ENCODE peak calls at places on chromosomes 13 and 19, in ten cellular contexts. One of them, this sample, is unnamed. For H3K36me3, the result is how much of the 10 kb centered on the place peaks cover.

GRCh38 chr19:27618006-27618405 is 1594.9 kb downstream of the UQCRFS1 start:
- DNase-seq in SJSA1: no peak
- DNase-seq in HAP-1: no peak
- DNase-seq in colonic mucosa: no peak
- DNase-seq in cardiac muscle cell: no peak
- DNase-seq in IMR-90: no peak
- DNase-seq in astrocyte: no peak
- DNase-seq in heart left ventricle: no peak
- DNase-seq in BJ: no peak
- DNase-seq in tibial nerve: no peak
- DNase-seq in this sample: no peak

GRCh38 chr13:75986818-75987217 is 350.7 kb downstream of the LMO7 start:
- DNase-seq in tibial nerve: no peak
- DNase-seq in IMR-90: no peak
- DNase-seq in HAP-1: no peak
- DNase-seq in SJSA1: no peak
- DNase-seq in astrocyte: no peak
- DNase-seq in BJ: no peak
- DNase-seq in heart left ventricle: no peak
- DNase-seq in colonic mucosa: no peak
- DNase-seq in cardiac muscle cell: no peak
- DNase-seq in this sample: no peak

GRCh38 chr19:51448011-51448744 is 10.1 kb downstream of the SIGLEC8 start:
- DNase-seq in HAP-1: no peak
- DNase-seq in BJ: no peak
- DNase-seq in heart left ventricle: no peak
- DNase-seq in cardiac muscle cell: no peak
- DNase-seq in astrocyte: no peak
- DNase-seq in colonic mucosa: no peak
- DNase-seq in tibial nerve: no peak
- DNase-seq in IMR-90: no peak
- DNase-seq in SJSA1: no peak
- DNase-seq in this sample: no peak

GRCh38 chr13:33931397-33931987 is 113.5 kb downstream of the RFC3 start:
- DNase-seq in cardiac muscle cell: peak
- DNase-seq in tibial nerve: peak
- DNase-seq in SJSA1: no peak
- DNase-seq in BJ: no peak
- DNase-seq in colonic mucosa: no peak
- DNase-seq in IMR-90: peak
- DNase-seq in heart left ventricle: no peak
- DNase-seq in HAP-1: peak
- DNase-seq in astrocyte: peak
- DNase-seq in this sample: no peak

GRCh38 chr19:7870571-7871279 is 3.5 kb downstream of the PRR36 start:
- DNase-seq in colonic mucosa: peak
- DNase-seq in heart left ventricle: peak
- DNase-seq in tibial nerve: no peak
- DNase-seq in BJ: no peak
- DNase-seq in HAP-1: peak
- DNase-seq in cardiac muscle cell: peak
- DNase-seq in IMR-90: no peak
- DNase-seq in astrocyte: no peak
- DNase-seq in SJSA1: peak
- DNase-seq in this sample: no peak

GRCh38 chr13:27137759-27138158 is 33.9 kb downstream of the USP12 start:
- DNase-seq in heart left ventricle: no peak
- DNase-seq in BJ: no peak
- DNase-seq in SJSA1: no peak
- DNase-seq in cardiac muscle cell: no peak
- DNase-seq in tibial nerve: no peak
- DNase-seq in IMR-90: no peak
- DNase-seq in colonic mucosa: no peak
- DNase-seq in astrocyte: no peak
- DNase-seq in HAP-1: no peak
- DNase-seq in this sample: no peak

GRCh38 chr13:73189766-73190165 is 131.0 kb downstream of the KLF5 start:
- DNase-seq in cardiac muscle cell: no peak
- DNase-seq in astrocyte: no peak
- DNase-seq in colonic mucosa: no peak
- DNase-seq in tibial nerve: no peak
- DNase-seq in heart left ventricle: no peak
- DNase-seq in IMR-90: no peak
- DNase-seq in SJSA1: no peak
- DNase-seq in BJ: no peak
- DNase-seq in HAP-1: no peak
- DNase-seq in this sample: no peak

GRCh38 chr13:97242755-97243497 is 20.8 kb downstream of the MBNL2 start:
- DNase-seq in SJSA1: no peak
- DNase-seq in BJ: no peak
- DNase-seq in IMR-90: no peak
- DNase-seq in tibial nerve: no peak
- DNase-seq in heart left ventricle: peak
- DNase-seq in astrocyte: no peak
- DNase-seq in HAP-1: no peak
- DNase-seq in cardiac muscle cell: no peak
- DNase-seq in colonic mucosa: no peak
- DNase-seq in this sample: no peak

GRCh38 chr13:23852351-23852750 is 36.8 kb downstream of the MIPEP start:
- DNase-seq in SJSA1: no peak
- DNase-seq in heart left ventricle: no peak
- DNase-seq in BJ: no peak
- DNase-seq in tibial nerve: no peak
- DNase-seq in IMR-90: no peak
- DNase-seq in colonic mucosa: no peak
- DNase-seq in astrocyte: no peak
- DNase-seq in HAP-1: no peak
- DNase-seq in cardiac muscle cell: no peak
- DNase-seq in this sample: no peak

GRCh38 chr13:75861786-75862185 is 225.7 kb downstream of the LMO7 start:
- DNase-seq in tibial nerve: no peak
- DNase-seq in cardiac muscle cell: no peak
- DNase-seq in colonic mucosa: no peak
- DNase-seq in heart left ventricle: no peak
- DNase-seq in astrocyte: peak
- DNase-seq in HAP-1: no peak
- DNase-seq in SJSA1: no peak
- DNase-seq in IMR-90: peak
- DNase-seq in BJ: no peak
- DNase-seq in this sample: no peak

GRCh38 chr13:31045621-31046081 is 113.2 kb downstream of the TEX26 start:
- DNase-seq in BJ: peak
- DNase-seq in SJSA1: peak
- DNase-seq in IMR-90: peak
- DNase-seq in cardiac muscle cell: no peak
- DNase-seq in astrocyte: peak
- DNase-seq in heart left ventricle: peak
- DNase-seq in colonic mucosa: peak
- DNase-seq in tibial nerve: no peak
- DNase-seq in HAP-1: no peak
- DNase-seq in this sample: peak

GRCh38 chr19:50772408-50773311 is 2.4 kb downstream of the GPR32 start:
- DNase-seq in tibial nerve: no peak
- DNase-seq in SJSA1: no peak
- DNase-seq in astrocyte: no peak
- DNase-seq in colonic mucosa: no peak
- DNase-seq in HAP-1: no peak
- DNase-seq in IMR-90: peak
- DNase-seq in cardiac muscle cell: no peak
- DNase-seq in heart left ventricle: no peak
- DNase-seq in BJ: no peak
- DNase-seq in this sample: no peak

GRCh38 chr19:6236310-6237291 is 43.2 kb downstream of the MLLT1 start:
- DNase-seq in tibial nerve: no peak
- DNase-seq in heart left ventricle: peak
- DNase-seq in SJSA1: no peak
- DNase-seq in BJ: no peak
- DNase-seq in cardiac muscle cell: no peak
- DNase-seq in HAP-1: no peak
- DNase-seq in colonic mucosa: peak
- DNase-seq in IMR-90: no peak
- DNase-seq in astrocyte: no peak
- DNase-seq in this sample: no peak

GRCh38 chr13:92951273-92951820 is 275.3 kb upstream of the GPC6 start:
- DNase-seq in HAP-1: no peak
- DNase-seq in tibial nerve: no peak
- DNase-seq in astrocyte: peak
- DNase-seq in BJ: no peak
- DNase-seq in SJSA1: no peak
- DNase-seq in cardiac muscle cell: peak
- DNase-seq in heart left ventricle: no peak
- DNase-seq in colonic mucosa: no peak
- DNase-seq in IMR-90: no peak
- DNase-seq in this sample: no peak

GRCh38 chr13:75896271-75896670 is 260.1 kb downstream of the LMO7 start:
- DNase-seq in colonic mucosa: no peak
- DNase-seq in tibial nerve: no peak
- DNase-seq in HAP-1: no peak
- DNase-seq in heart left ventricle: no peak
- DNase-seq in SJSA1: no peak
- DNase-seq in astrocyte: peak
- DNase-seq in BJ: no peak
- DNase-seq in IMR-90: peak
- DNase-seq in cardiac muscle cell: no peak
- DNase-seq in this sample: no peak

GRCh38 chr19:10120538-10121198 is 969 bp upstream of the EIF3G start:
- DNase-seq in heart left ventricle: no peak
- DNase-seq in IMR-90: peak
- DNase-seq in BJ: peak
- DNase-seq in HAP-1: no peak
- DNase-seq in astrocyte: peak
- DNase-seq in SJSA1: peak
- DNase-seq in colonic mucosa: no peak
- DNase-seq in cardiac muscle cell: no peak
- DNase-seq in tibial nerve: no peak
- DNase-seq in this sample: no peak

DNA sequence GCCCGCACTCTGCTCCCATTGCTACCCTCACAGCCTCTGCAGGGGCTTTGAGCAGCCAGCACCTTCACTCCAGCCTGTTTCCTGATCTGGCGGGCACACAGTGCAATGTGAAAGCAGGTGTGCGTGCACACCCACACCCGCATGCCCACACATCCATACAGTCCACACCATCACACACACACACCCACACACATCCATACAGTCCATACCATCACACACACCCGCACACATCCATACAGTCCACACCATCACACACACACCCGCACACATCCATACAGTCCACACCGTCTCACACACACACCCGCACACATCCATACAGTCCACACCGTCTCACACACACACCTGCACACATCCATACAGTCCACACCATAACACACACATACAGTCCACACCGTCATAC is 28.0 kb downstream of the PIAS4 start:
- DNase-seq in astrocyte: peak
- DNase-seq in tibial nerve: no peak
- DNase-seq in heart left ventricle: no peak
- DNase-seq in SJSA1: no peak
- DNase-seq in HAP-1: no peak
- DNase-seq in IMR-90: peak
- DNase-seq in cardiac muscle cell: no peak
- DNase-seq in BJ: no peak
- DNase-seq in colonic mucosa: no peak
- DNase-seq in this sample: no peak
- H3K36me3 ChIP-seq in astrocyte: under half
- H3K36me3 ChIP-seq in tibial nerve: under half
- H3K36me3 ChIP-seq in heart left ventricle: half or more
- H3K36me3 ChIP-seq in SJSA1: half or more
- H3K36me3 ChIP-seq in HAP-1: under half
- H3K36me3 ChIP-seq in IMR-90: half or more
- H3K36me3 ChIP-seq in cardiac muscle cell: under half
- H3K36me3 ChIP-seq in BJ: under half
- H3K36me3 ChIP-seq in colonic mucosa: under half
- H3K36me3 ChIP-seq in this sample: under half

GRCh38 chr13:110702591-110703526 is 3.1 kb downstream of the CARS2 start:
- DNase-seq in HAP-1: no peak
- DNase-seq in IMR-90: peak
- DNase-seq in BJ: no peak
- DNase-seq in SJSA1: peak
- DNase-seq in cardiac muscle cell: peak
- DNase-seq in colonic mucosa: no peak
- DNase-seq in tibial nerve: no peak
- DNase-seq in heart left ventricle: no peak
- DNase-seq in astrocyte: peak
- DNase-seq in this sample: no peak
- H3K36me3 ChIP-seq in HAP-1: under half
- H3K36me3 ChIP-seq in IMR-90: under half
- H3K36me3 ChIP-seq in BJ: under half
- H3K36me3 ChIP-seq in SJSA1: half or more
- H3K36me3 ChIP-seq in cardiac muscle cell: under half
- H3K36me3 ChIP-seq in colonic mucosa: under half
- H3K36me3 ChIP-seq in tibial nerve: under half
- H3K36me3 ChIP-seq in heart left ventricle: half or more
- H3K36me3 ChIP-seq in astrocyte: under half
- H3K36me3 ChIP-seq in this sample: under half

DNA sequence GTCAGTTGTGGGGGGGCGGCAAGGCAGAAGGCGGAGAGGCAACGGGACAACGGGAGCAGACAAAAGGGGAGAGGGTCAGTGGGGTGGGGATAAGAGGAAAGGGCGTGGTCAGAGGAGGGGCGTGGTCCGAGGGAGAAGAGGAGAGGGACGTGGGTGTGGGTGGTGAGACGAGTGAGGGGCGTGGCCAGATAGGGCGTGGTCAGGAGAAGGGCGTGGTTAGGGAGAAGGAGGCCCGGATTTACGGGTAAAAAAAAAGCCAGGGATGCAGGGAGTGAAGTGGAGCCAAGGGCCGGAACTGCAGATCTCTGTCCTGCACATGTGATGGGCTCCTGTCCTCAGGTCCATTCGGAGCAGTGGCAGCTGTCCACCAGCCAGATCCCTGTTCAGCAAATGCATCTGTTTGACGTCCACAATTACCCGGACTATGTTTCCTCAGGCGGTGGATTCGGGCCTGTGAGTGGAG is 21.5 kb downstream of the CPT1C start:
- DNase-seq in astrocyte: peak
- DNase-seq in tibial nerve: peak
- DNase-seq in SJSA1: peak
- DNase-seq in HAP-1: peak
- DNase-seq in cardiac muscle cell: no peak
- DNase-seq in heart left ventricle: peak
- DNase-seq in BJ: peak
- DNase-seq in IMR-90: peak
- DNase-seq in colonic mucosa: peak
- DNase-seq in this sample: no peak
- H3K36me3 ChIP-seq in astrocyte: under half
- H3K36me3 ChIP-seq in tibial nerve: under half
- H3K36me3 ChIP-seq in SJSA1: under half
- H3K36me3 ChIP-seq in HAP-1: under half
- H3K36me3 ChIP-seq in cardiac muscle cell: under half
- H3K36me3 ChIP-seq in heart left ventricle: under half
- H3K36me3 ChIP-seq in BJ: under half
- H3K36me3 ChIP-seq in IMR-90: under half
- H3K36me3 ChIP-seq in colonic mucosa: under half
- H3K36me3 ChIP-seq in this sample: under half

DNA sequence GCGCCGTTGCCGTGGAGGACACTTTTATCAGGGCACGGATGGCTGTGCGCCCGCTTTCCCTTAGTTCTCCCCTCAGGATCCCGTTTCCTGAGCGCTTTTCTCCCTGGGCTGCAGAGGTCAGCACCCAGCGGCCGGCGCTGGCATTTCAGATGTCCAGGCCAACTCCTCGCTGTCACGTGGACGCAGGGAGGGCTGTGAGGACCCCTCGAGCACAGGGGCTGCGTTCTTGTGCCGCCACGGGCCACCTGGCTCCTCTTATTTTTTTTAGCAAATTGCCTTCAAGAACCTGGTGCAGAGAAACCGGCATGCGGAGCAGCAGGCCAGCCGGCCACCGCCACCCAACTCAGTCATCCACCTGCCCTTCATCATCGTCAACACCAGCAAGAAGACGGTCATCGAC is 22.3 kb downstream of the ATP4B start:
- DNase-seq in BJ: no peak
- DNase-seq in tibial nerve: no peak
- DNase-seq in heart left ventricle: no peak
- DNase-seq in HAP-1: no peak
- DNase-seq in SJSA1: no peak
- DNase-seq in astrocyte: no peak
- DNase-seq in IMR-90: no peak
- DNase-seq in cardiac muscle cell: no peak
- DNase-seq in colonic mucosa: no peak
- DNase-seq in this sample: no peak
- H3K36me3 ChIP-seq in BJ: under half
- H3K36me3 ChIP-seq in tibial nerve: under half
- H3K36me3 ChIP-seq in heart left ventricle: half or more
- H3K36me3 ChIP-seq in HAP-1: half or more
- H3K36me3 ChIP-seq in SJSA1: half or more
- H3K36me3 ChIP-seq in astrocyte: half or more
- H3K36me3 ChIP-seq in IMR-90: half or more
- H3K36me3 ChIP-seq in cardiac muscle cell: under half
- H3K36me3 ChIP-seq in colonic mucosa: under half
- H3K36me3 ChIP-seq in this sample: under half

This sample was measured in kidney epithelial cell.